ENCODE peak calls at places on chromosomes 5 and 9, in five cellular contexts. W is A549, U is K562, V is HepG2, D is H1. F is an unnamed sample.

GRCh38 chr5:121263456-121263855 is 588.2 kb upstream of the FTMT start:
- DNase-seq in W (no peak), U (no peak), V (no peak), D (no peak), F (no peak)

GRCh38 chr5:62718368-62718767 is 139.7 kb downstream of the LRRC70 start:
- DNase-seq in W (no peak), U (peak; percentile 12), V (no peak), D (no peak), F (no peak)

GRCh38 chr5:156906807-156907206 is 56.2 kb downstream of the TIMD4 start:
- DNase-seq in W (no peak), U (no peak), V (no peak), D (no peak), F (no peak)

GRCh38 chr5:32504923-32505596 is 60.5 kb upstream of the ZFR start:
- DNase-seq in W (no peak), U (peak; percentile 31), V (no peak), D (no peak), F (peak; percentile 94)

GRCh38 chr9:124270504-124271335 is 13.0 kb downstream of the NEK6 start:
- DNase-seq in W (no peak), U (no peak), V (no peak), D (no peak), F (no peak)

GRCh38 chr5:50667079-50667652 is 729 bp downstream of the PARP8 start:
- DNase-seq in W (no peak), U (no peak), V (no peak), D (peak; percentile 85), F (peak; percentile 41)

GRCh38 chr9:14389146-14389545 is 75.2 kb upstream of the NFIB start:
- DNase-seq in W (no peak), U (peak; percentile 10), V (no peak), D (no peak), F (no peak)

GRCh38 chr9:109274768-109275596 is 45.9 kb downstream of the EPB41L4B start:
- DNase-seq in W (no peak), U (no peak), V (no peak), D (no peak), F (no peak)

GRCh38 chr9:37146372-37146771 is 26.0 kb downstream of the ZCCHC7 start:
- DNase-seq in W (no peak), U (no peak), V (no peak), D (no peak), F (no peak)

GRCh38 chr9:124040935-124041816 is 29.6 kb downstream of the LHX2 start:
- DNase-seq in W (peak; percentile 82), U (peak; percentile 88), V (no peak), D (peak; percentile 93), F (no peak)

GRCh38 chr9:76624381-76625048 is 139.7 kb upstream of the PCA3 start:
- DNase-seq in W (no peak), U (no peak), V (no peak), D (no peak), F (no peak)

GRCh38 chr9:14961372-14962068 is 51.3 kb upstream of the FREM1 start:
- DNase-seq in W (no peak), U (peak; percentile 11), V (peak; percentile 99), D (no peak), F (no peak)

GRCh38 chr5:40599676-40600075 is 80.0 kb upstream of the PTGER4 start:
- DNase-seq in W (no peak), U (no peak), V (no peak), D (no peak), F (no peak)

GRCh38 chr9:10268500-10269485 is 344.0 kb downstream of the PTPRD start:
- DNase-seq in W (no peak), U (no peak), V (peak; percentile 5), D (peak; percentile 73), F (peak; percentile 12)

GRCh38 chr9:69822091-69822750 is 1.6 kb downstream of the CFAP95 start:
- DNase-seq in W (no peak), U (peak; percentile 10), V (no peak), D (no peak), F (peak; percentile 81)

GRCh38 chr9:29806941-29807625 is 2233.8 kb upstream of the C9orf72 start:
- DNase-seq in W (no peak), U (no peak), V (no peak), D (no peak), F (no peak)

GRCh38 chr5:160174290-160174689 is 55.0 kb upstream of the FABP6 start:
- DNase-seq in W (no peak), U (no peak), V (no peak), D (no peak), F (no peak)

GRCh38 chr5:170565077-170565476 is 61.3 kb downstream of the KCNIP1 start:
- DNase-seq in W (no peak), U (no peak), V (no peak), D (no peak), F (no peak)

GRCh38 chr5:179878222-179879002 is 19.8 kb upstream of the MRNIP start:
- DNase-seq in W (no peak), U (no peak), V (no peak), D (no peak), F (no peak)

GRCh38 chr9:136515276-136515675 is 30.6 kb downstream of the NOTCH1 start:
- DNase-seq in W (no peak), U (no peak), V (no peak), D (no peak), F (no peak)

GRCh38 chr5:8508196-8508595 is 639.2 kb downstream of the MTRR start:
- DNase-seq in W (no peak), U (no peak), V (no peak), D (no peak), F (peak; percentile 35)

GRCh38 chr5:162786234-162786633 is 651.2 kb upstream of the CCNG1 start:
- DNase-seq in W (no peak), U (no peak), V (no peak), D (no peak), F (no peak)

GRCh38 chr5:159123189-159123588 is 23.5 kb upstream of the EBF1 start:
- DNase-seq in W (no peak), U (no peak), V (no peak), D (no peak), F (no peak)

GRCh38 chr9:136576269-136576626 is 30.4 kb upstream of the NOTCH1 start:
- DNase-seq in W (peak; percentile 66), U (no peak), V (no peak), D (no peak), F (peak; percentile 33)

GRCh38 chr9:111969622-111970021 is 73.0 kb downstream of the UGCG start:
- DNase-seq in W (no peak), U (no peak), V (no peak), D (no peak), F (no peak)

GRCh38 chr9:111967621-111968020 is 71.0 kb downstream of the UGCG start:
- DNase-seq in W (no peak), U (no peak), V (no peak), D (no peak), F (no peak)

GRCh38 chr9:111970827-111971226 is 74.2 kb downstream of the UGCG start:
- DNase-seq in W (no peak), U (no peak), V (no peak), D (no peak), F (no peak)

GRCh38 chr9:111966851-111967250 is 70.2 kb downstream of the UGCG start:
- DNase-seq in W (no peak), U (no peak), V (no peak), D (no peak), F (peak; percentile 46)

GRCh38 chr9:111969061-111969460 is 72.4 kb downstream of the UGCG start:
- DNase-seq in W (no peak), U (no peak), V (no peak), D (no peak), F (peak; percentile 72)
- TF ChIP-seq MAFK in W (no peak), U (no peak), V (no peak), D (no peak), F (no peak)

GRCh38 chr5:117486291-117486690 is 911.7 kb upstream of the SEMA6A start:
- DNase-seq in W (no peak), U (no peak), V (no peak), D (no peak), F (no peak)

GRCh38 chr5:117488976-117489500 is 914.4 kb upstream of the SEMA6A start:
- DNase-seq in W (no peak), U (no peak), V (no peak), D (no peak), F (no peak)

GRCh38 chr5:117487556-117487955 is 912.9 kb upstream of the SEMA6A start:
- DNase-seq in W (no peak), U (no peak), V (no peak), D (no peak), F (no peak)

GRCh38 chr5:117486879-117487391 is 912.3 kb upstream of the SEMA6A start:
- DNase-seq in W (no peak), U (no peak), V (no peak), D (no peak), F (no peak)
- TF ChIP-seq MAFK in W (no peak), U (no peak), V (no peak), D (no peak), F (no peak)

GRCh38 chr5:76303917-76304316 is 99.2 kb upstream of the IQGAP2 start:
- DNase-seq in W (no peak), U (no peak), V (no peak), D (no peak), F (no peak)
- TF ChIP-seq MAFK in W (no peak), U (no peak), V (no peak), D (no peak), F (no peak)

GRCh38 chr9:22119537-22120167 is 110.5 kb upstream of the CDKN2B start:
- DNase-seq in W (no peak), U (no peak), V (peak; percentile 21), D (no peak), F (peak; percentile 50)
- TF ChIP-seq MAFK in W (no peak), U (no peak), V (no peak), D (no peak), F (no peak)

DNA sequence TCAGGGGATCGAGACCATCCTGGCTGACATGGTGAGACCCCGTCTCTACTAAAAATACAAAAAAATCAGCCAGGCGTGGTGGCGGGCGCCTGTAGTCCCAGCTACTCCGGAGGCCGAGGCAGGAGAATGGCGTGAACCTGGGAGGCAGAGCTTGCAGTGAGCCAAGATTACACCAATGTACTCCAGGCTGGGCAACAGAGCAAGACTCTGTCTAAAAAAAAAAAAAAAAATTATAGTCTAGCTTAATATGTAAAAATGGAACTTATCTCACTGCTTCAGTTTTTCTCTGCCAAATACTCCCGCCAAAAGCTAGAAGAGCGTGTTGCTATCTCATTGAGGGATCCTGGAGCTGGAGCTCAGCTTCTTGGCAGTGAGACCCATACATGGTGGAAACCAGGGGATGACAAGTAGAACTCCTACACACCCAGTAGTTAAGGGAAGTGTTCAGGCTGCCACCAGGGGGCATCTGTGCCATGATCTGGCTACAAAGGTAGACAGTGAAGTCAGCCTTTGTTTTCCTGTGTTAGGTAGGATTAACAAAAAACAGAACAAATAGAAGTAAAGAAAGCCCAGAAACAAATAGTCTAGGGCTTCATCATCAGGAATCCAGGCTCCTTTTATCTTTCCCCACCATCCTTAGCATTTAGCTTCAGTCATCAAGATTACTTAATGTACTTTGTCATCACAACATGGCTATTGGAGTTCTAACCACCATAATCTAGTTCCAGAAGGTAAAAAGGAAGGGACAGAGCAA is 33.6 kb upstream of the GLIPR2 start:
- DNase-seq in W (peak; percentile 74), U (peak; percentile 58), V (peak; percentile 73), D (peak; percentile 85), F (peak; percentile 71)
- TF ChIP-seq MAFK in W (peak; percentile 44), U (no peak), V (no peak), D (no peak), F (peak; percentile 50)